ENCODE peak calls at places on chromosome 13, in seven cellular contexts. Y is Calu3; Q is activated T-cell treated with anti-CD3 and anti-CD28 coated beads, Interleukin-2, amount 50 U/mL, for 48 hours; F is SW 1271; X is central memory CD4-positive, alpha-beta T cell; O is posterior vena cava; A is ascending aorta. B is an unnamed sample.

GRCh38 chr13:114074671-114075315 is 57.6 kb downstream of the RASA3 start:
- DNase-seq in O (peak), Q (no peak), A (no peak), X (no peak), Y (no peak), F (no peak), B (no peak)

GRCh38 chr13:106597190-106597589 is 29.3 kb upstream of the ARGLU1 start:
- DNase-seq in A (no peak), Y (no peak), Q (no peak), O (peak), F (no peak), X (no peak), B (no peak)

GRCh38 chr13:72204291-72204690 is 337.3 kb upstream of the DACH1 start:
- DNase-seq in O (no peak), Y (no peak), Q (no peak), F (no peak), X (no peak), A (no peak), B (no peak)

GRCh38 chr13:61695147-61695546 is 279.5 kb upstream of the PCDH20 start:
- DNase-seq in O (no peak), X (no peak), Y (no peak), Q (no peak), F (no peak), A (no peak), B (no peak)

GRCh38 chr13:109684836-109685602 is 101.4 kb downstream of the IRS2 start:
- DNase-seq in O (no peak), F (no peak), Q (no peak), Y (peak), A (no peak), X (no peak), B (no peak)

GRCh38 chr13:97385854-97386253 is 48.1 kb upstream of the RAP2A start:
- DNase-seq in F (no peak), X (no peak), Y (no peak), Q (no peak), A (no peak), O (no peak), B (no peak)

GRCh38 chr13:90427322-90428272 is 919.9 kb upstream of the MIR17HG start:
- DNase-seq in F (no peak), Q (no peak), A (no peak), Y (no peak), X (no peak), O (no peak), B (no peak)

GRCh38 chr13:30107536-30108136 is 199.7 kb downstream of the KATNAL1 start:
- DNase-seq in Y (no peak), Q (no peak), O (no peak), X (no peak), A (no peak), F (no peak), B (no peak)

GRCh38 chr13:75368167-75368566 is 113.8 kb downstream of the TBC1D4 start:
- DNase-seq in Q (no peak), O (no peak), A (no peak), Y (no peak), X (no peak), F (no peak), B (peak)

GRCh38 chr13:95494082-95494681 is 58.3 kb upstream of the CLDN10 start:
- DNase-seq in O (no peak), X (peak), F (peak), Q (no peak), A (no peak), Y (peak), B (peak)

GRCh38 chr13:51761638-51762350 is 42.2 kb downstream of the DHRS12 start:
- DNase-seq in O (no peak), F (no peak), Q (no peak), X (no peak), A (no peak), Y (no peak), B (no peak)

GRCh38 chr13:40445557-40445990 is 220.9 kb downstream of the FOXO1 start:
- DNase-seq in X (no peak), F (no peak), O (no peak), Q (peak), Y (no peak), A (peak), B (no peak)

GRCh38 chr13:99307648-99308339 is 595 bp upstream of the GPR183 start:
- DNase-seq in X (no peak), O (no peak), Q (peak), Y (no peak), A (no peak), F (no peak), B (no peak)

GRCh38 chr13:98798849-98799645 is 46.6 kb upstream of the SLC15A1 start:
- DNase-seq in X (no peak), Y (no peak), F (no peak), Q (no peak), O (peak), A (no peak), B (no peak)

GRCh38 chr13:39051157-39051556 is 12.9 kb downstream of the NHLRC3 start:
- DNase-seq in Y (no peak), Q (no peak), X (no peak), A (no peak), O (no peak), F (peak), B (peak)

GRCh38 chr13:50127017-50127725 is 111.9 kb downstream of the KCNRG start:
- DNase-seq in Y (no peak), F (no peak), A (no peak), Q (peak), X (peak), O (peak), B (no peak)

GRCh38 chr13:45328661-45329105 is 12.3 kb downstream of the TPT1 start:
- DNase-seq in O (no peak), F (no peak), Q (no peak), X (no peak), Y (no peak), A (no peak), B (no peak)

GRCh38 chr13:24134772-24135171 is 25.7 kb upstream of the SPATA13 start:
- DNase-seq in Y (no peak), X (no peak), A (no peak), Q (no peak), F (no peak), O (no peak), B (no peak)

GRCh38 chr13:73299787-73300186 is 241.0 kb downstream of the KLF5 start:
- DNase-seq in F (no peak), Q (no peak), X (no peak), A (no peak), Y (no peak), O (no peak), B (no peak)

GRCh38 chr13:109494955-109495354 is 291.4 kb downstream of the IRS2 start:
- DNase-seq in F (no peak), O (no peak), Q (no peak), A (no peak), Y (no peak), X (no peak), B (no peak)

GRCh38 chr13:44276061-44276460 is 97.6 kb upstream of the SERP2 start:
- DNase-seq in F (no peak), Y (no peak), X (no peak), O (no peak), A (no peak), Q (no peak), B (no peak)

GRCh38 chr13:26300140-26300539 is 46.2 kb downstream of the CDK8 start:
- DNase-seq in F (no peak), Q (no peak), X (no peak), Y (no peak), O (no peak), A (no peak), B (no peak)

B was measured in SK-MEL-5.